ENCODE peak calls at places on chromosomes 4 and X, in four cellular contexts. One of them, this sample, is unnamed.

GRCh38 chrX:121260568-121261240 is 213.3 kb downstream of the GLUD2 start:
- DNase-seq in K562: no peak
- DNase-seq in HepG2: no peak
- DNase-seq in GM12878: no peak
- DNase-seq in this sample: no peak

GRCh38 chr4:13912966-13913365 is 285.4 kb upstream of the BOD1L1 start:
- DNase-seq in K562: no peak
- DNase-seq in HepG2: no peak
- DNase-seq in GM12878: no peak
- DNase-seq in this sample: no peak

GRCh38 chr4:67151376-67152343 is 393.6 kb downstream of the CENPC start:
- DNase-seq in K562: peak
- DNase-seq in HepG2: no peak
- DNase-seq in GM12878: no peak
- DNase-seq in this sample: no peak

GRCh38 chrX:2552621-2553297 is 52.0 kb upstream of the DHRSX start:
- DNase-seq in K562: no peak
- DNase-seq in HepG2: peak
- DNase-seq in GM12878: no peak
- DNase-seq in this sample: no peak

GRCh38 chr4:70936200-70936787 is 34.1 kb downstream of the MOB1B start:
- DNase-seq in K562: no peak
- DNase-seq in HepG2: no peak
- DNase-seq in GM12878: no peak
- DNase-seq in this sample: no peak

GRCh38 chrX:9133426-9133825 is 99.5 kb upstream of the FAM9B start:
- DNase-seq in K562: no peak
- DNase-seq in HepG2: no peak
- DNase-seq in GM12878: no peak
- DNase-seq in this sample: no peak

GRCh38 chrX:63656871-63657580 is 128.0 kb downstream of the ARHGEF9 start:
- DNase-seq in K562: no peak
- DNase-seq in HepG2: no peak
- DNase-seq in GM12878: no peak
- DNase-seq in this sample: no peak

GRCh38 chr4:82939414-82939813 is 38.9 kb downstream of the THAP9 start:
- DNase-seq in K562: no peak
- DNase-seq in HepG2: no peak
- DNase-seq in GM12878: no peak
- DNase-seq in this sample: no peak

GRCh38 chr4:79964715-79965345 is 108.2 kb downstream of the ANTXR2 start:
- DNase-seq in K562: no peak
- DNase-seq in HepG2: no peak
- DNase-seq in GM12878: no peak
- DNase-seq in this sample: no peak

GRCh38 chr4:184444215-184444952 is 30.0 kb downstream of the IRF2 start:
- DNase-seq in K562: no peak
- DNase-seq in HepG2: no peak
- DNase-seq in GM12878: no peak
- DNase-seq in this sample: no peak

GRCh38 chr4:83993774-83994173 is 457.9 kb downstream of the GPAT3 start:
- DNase-seq in K562: peak
- DNase-seq in HepG2: no peak
- DNase-seq in GM12878: no peak
- DNase-seq in this sample: no peak

GRCh38 chr4:54231419-54232150 is 2.5 kb downstream of the PDGFRA start:
- DNase-seq in K562: no peak
- DNase-seq in HepG2: no peak
- DNase-seq in GM12878: no peak
- DNase-seq in this sample: no peak
- TF ChIP-seq SP1 in K562: no peak
- TF ChIP-seq SP1 in HepG2: no peak
- TF ChIP-seq SP1 in GM12878: no peak
- TF ChIP-seq SP1 in this sample: no peak

DNA sequence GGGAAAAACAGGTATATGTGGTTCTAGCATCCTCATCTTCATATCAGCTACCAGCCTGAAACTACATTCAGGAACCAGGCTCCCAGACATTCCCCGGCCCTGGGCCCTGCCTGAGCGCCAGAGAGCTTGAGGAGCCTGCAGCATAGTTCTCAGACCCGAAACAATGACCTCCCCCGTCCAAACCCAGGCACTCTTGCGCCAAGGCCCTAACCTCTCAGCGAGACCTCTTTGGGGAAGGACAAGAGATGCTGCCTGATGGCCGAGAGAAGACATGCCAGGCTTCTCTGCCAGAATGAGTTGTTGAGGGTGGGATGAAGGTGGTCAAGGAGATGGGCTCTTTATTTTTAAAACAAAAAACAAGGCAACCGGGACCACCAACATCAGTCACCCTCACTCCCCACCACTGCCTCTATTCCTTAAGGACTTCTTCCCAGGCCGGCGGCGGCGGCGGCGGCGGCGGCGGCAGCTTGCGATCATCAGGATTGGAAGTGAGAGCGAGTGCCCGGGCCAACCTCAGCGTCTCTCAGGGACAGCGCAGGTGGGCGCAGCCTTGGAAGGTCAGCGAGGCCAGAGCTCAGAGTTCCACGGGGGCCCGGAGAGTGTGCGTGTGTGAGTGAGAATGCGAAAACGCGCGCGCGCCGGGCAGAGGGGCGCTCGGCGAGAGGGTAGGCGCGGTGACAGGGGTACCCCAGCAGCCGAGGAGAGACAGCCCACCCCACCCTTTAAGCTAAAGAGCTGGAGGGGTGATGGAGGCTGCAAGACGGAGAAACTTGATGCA is 619 bp downstream of the INPP4B start:
- DNase-seq in K562: no peak
- DNase-seq in HepG2: no peak
- DNase-seq in GM12878: no peak
- DNase-seq in this sample: no peak
- TF ChIP-seq BHLHE40 in K562: no peak
- TF ChIP-seq BHLHE40 in HepG2: no peak
- TF ChIP-seq BHLHE40 in GM12878: no peak
- TF ChIP-seq BHLHE40 in this sample: no peak

DNA sequence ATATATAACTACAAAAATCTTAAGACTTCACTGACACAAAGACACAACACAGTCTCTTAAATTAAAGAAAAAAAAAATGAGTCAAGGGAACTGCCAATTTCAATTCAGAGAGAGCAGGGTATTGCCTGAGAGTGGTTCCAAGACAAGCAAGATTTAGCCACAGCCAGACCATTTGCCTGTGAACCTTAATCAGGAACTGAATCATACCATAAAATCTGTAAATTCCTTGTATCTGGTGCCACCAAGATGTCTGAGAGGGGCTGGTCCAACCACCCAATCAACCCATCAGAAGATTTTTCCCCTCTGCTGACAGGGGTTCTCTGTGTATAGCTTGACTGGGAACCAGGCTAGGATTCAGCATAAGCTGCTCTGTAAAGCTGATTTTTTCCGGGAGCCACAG is 159.2 kb downstream of the CPEB2 start:
- DNase-seq in K562: no peak
- DNase-seq in HepG2: no peak
- DNase-seq in GM12878: no peak
- DNase-seq in this sample: no peak
- TF ChIP-seq SP1 in K562: no peak
- TF ChIP-seq SP1 in HepG2: no peak
- TF ChIP-seq SP1 in GM12878: no peak
- TF ChIP-seq SP1 in this sample: no peak

GRCh38 chr4:150816491-150816890 is 198.6 kb downstream of the LRBA start:
- DNase-seq in K562: no peak
- DNase-seq in HepG2: no peak
- DNase-seq in GM12878: no peak
- DNase-seq in this sample: no peak
- TF ChIP-seq BHLHE40 in K562: no peak
- TF ChIP-seq BHLHE40 in HepG2: no peak
- TF ChIP-seq BHLHE40 in GM12878: no peak
- TF ChIP-seq BHLHE40 in this sample: no peak

GRCh38 chr4:20075479-20075878 is 176.2 kb upstream of the SLIT2 start:
- DNase-seq in K562: no peak
- DNase-seq in HepG2: no peak
- DNase-seq in GM12878: no peak
- DNase-seq in this sample: no peak
- TF ChIP-seq SP1 in K562: no peak
- TF ChIP-seq SP1 in HepG2: no peak
- TF ChIP-seq SP1 in GM12878: no peak
- TF ChIP-seq SP1 in this sample: no peak

DNA sequence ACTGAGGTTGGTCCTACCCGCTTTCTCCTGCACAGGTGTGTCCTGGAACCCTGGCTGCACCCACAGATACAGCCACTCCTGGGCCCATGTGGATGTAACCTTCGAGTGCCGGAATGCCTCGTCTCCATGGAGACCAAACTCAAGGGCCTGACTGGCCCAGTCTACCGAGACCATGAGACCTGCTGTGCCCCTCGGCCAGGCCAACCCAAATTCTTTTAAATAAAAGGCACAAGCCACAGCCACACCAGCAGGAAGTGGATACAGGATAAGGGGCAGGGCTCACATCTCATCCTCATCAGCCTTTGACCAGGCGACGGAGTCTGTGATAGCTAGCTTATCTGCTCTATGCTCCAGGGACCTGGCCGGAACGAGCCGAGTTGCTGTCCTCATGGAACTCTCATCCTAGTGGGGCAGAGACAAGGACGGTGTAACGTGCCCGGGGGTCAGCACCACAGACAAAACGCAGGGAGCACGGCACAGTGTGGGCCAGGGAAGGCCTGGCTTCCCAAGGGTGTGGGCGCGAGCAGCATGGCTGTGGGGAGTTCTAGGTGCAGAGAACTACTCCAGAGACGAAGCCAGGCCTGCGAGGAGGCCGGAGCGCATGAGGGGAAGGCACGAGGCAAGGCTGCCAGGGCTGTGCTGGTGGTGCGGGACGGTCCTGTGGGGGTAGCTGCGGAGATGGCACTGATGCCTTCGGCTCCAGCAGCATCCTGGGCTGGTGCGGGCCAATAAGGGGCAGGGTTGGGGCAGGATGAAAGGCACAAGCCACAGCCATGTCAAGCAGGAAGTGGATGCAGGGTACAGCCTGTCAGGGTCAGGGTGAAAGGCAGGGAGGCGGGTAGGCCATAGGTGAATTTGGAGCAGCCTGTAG is 22.7 kb downstream of the NOP14 start:
- DNase-seq in K562: no peak
- DNase-seq in HepG2: no peak
- DNase-seq in GM12878: no peak
- DNase-seq in this sample: no peak
- TF ChIP-seq BHLHE40 in K562: no peak
- TF ChIP-seq BHLHE40 in HepG2: no peak
- TF ChIP-seq BHLHE40 in GM12878: no peak
- TF ChIP-seq BHLHE40 in this sample: no peak

GRCh38 chr4:158859661-158860060 is 90.8 kb downstream of the FNIP2 start:
- DNase-seq in K562: no peak
- DNase-seq in HepG2: no peak
- DNase-seq in GM12878: no peak
- DNase-seq in this sample: no peak

GRCh38 chr4:158860856-158861255 is 92.0 kb downstream of the FNIP2 start:
- DNase-seq in K562: no peak
- DNase-seq in HepG2: no peak
- DNase-seq in GM12878: peak
- DNase-seq in this sample: no peak

GRCh38 chr4:158858410-158859189 is 89.8 kb downstream of the FNIP2 start:
- DNase-seq in K562: no peak
- DNase-seq in HepG2: peak
- DNase-seq in GM12878: no peak
- DNase-seq in this sample: no peak

GRCh38 chr4:158854236-158854635 is 85.4 kb downstream of the FNIP2 start:
- DNase-seq in K562: no peak
- DNase-seq in HepG2: no peak
- DNase-seq in GM12878: no peak
- DNase-seq in this sample: no peak

GRCh38 chr4:158856852-158857251 is 88.0 kb downstream of the FNIP2 start:
- DNase-seq in K562: peak
- DNase-seq in HepG2: peak
- DNase-seq in GM12878: no peak
- DNase-seq in this sample: peak
- TF ChIP-seq SP1 in K562: no peak
- TF ChIP-seq SP1 in HepG2: no peak
- TF ChIP-seq SP1 in GM12878: no peak
- TF ChIP-seq SP1 in this sample: no peak

DNA sequence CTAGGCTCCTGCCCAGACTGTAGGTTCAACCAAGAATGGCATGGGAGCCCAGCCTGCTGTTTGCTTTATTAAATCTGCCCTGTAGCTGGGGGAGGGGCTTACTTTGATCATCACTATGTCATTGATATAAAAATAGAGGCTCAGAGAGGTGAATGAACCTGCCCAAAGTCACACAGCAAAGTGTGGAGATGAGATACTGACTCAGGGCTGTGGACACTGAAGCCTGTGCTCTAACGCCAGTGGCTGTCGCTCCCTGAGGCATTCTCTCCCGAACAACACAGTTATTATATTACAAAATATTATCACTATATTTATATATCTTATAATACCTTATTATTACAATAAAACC is 3.5 kb downstream of the MSANTD1 start:
- DNase-seq in K562: no peak
- DNase-seq in HepG2: no peak
- DNase-seq in GM12878: no peak
- DNase-seq in this sample: no peak
- TF ChIP-seq BHLHE40 in K562: no peak
- TF ChIP-seq BHLHE40 in HepG2: no peak
- TF ChIP-seq BHLHE40 in GM12878: no peak
- TF ChIP-seq BHLHE40 in this sample: no peak

This sample was measured in HEK293T.